ENCODE peak calls at places on chromosomes 12 and 14, in nine cellular contexts. E is myocyte; A is left lung; Z is Right ventricle myocardium superior; X is stimulated activated CD4-positive, alpha-beta T cell treated with anti-CD3 and anti-CD28 coated beads, Interleukin-15, amount 100 ng/mL, for 24 hours; D is HL-60; G is NCI-H774; K is HEK293T; T is EL. V is an unnamed sample.

GRCh38 chr12:118541945-118542344 is 165.6 kb downstream of the SUDS3 start:
- DNase-seq in E (no peak), A (no peak), Z (no peak), X (no peak), D (no peak), G (no peak), K (peak), T (no peak), V (no peak)

GRCh38 chr14:50560929-50561280 is 960 bp downstream of the ATL1 start:
- DNase-seq in E (peak), A (peak), Z (peak), X (peak), D (no peak), G (peak), K (peak), T (peak), V (peak)

GRCh38 chr12:65952737-65953209 is 128.5 kb downstream of the HMGA2 start:
- DNase-seq in E (no peak), A (no peak), Z (no peak), X (peak), D (no peak), G (no peak), K (no peak), T (peak), V (no peak)

GRCh38 chr12:8692573-8692972 is 5.2 kb upstream of the RIMKLB start:
- DNase-seq in E (peak), A (no peak), Z (no peak), X (no peak), D (no peak), G (peak), K (peak), T (no peak), V (no peak)

GRCh38 chr14:55005071-55005470 is 21.8 kb downstream of the WDHD1 start:
- DNase-seq in E (no peak), A (no peak), Z (no peak), X (no peak), D (no peak), G (no peak), K (no peak), T (peak), V (no peak)

GRCh38 chr12:52147983-52148540 is 43.8 kb downstream of the KRT80 start:
- DNase-seq in E (no peak), A (peak), Z (no peak), X (no peak), D (no peak), G (no peak), K (no peak), T (no peak), V (no peak)

GRCh38 chr12:79378496-79378895 is 312.3 kb downstream of the PAWR start:
- DNase-seq in E (peak), A (no peak), Z (no peak), X (no peak), D (no peak), G (no peak), K (no peak), T (peak), V (no peak)

GRCh38 chr12:19206493-19207077 is 77.1 kb downstream of the PLEKHA5 start:
- DNase-seq in E (no peak), A (no peak), Z (no peak), X (no peak), D (no peak), G (no peak), K (no peak), T (no peak), V (no peak)

GRCh38 chr14:73719791-73720190 is 5.6 kb upstream of the PNMA1 start:
- DNase-seq in E (no peak), A (no peak), Z (peak), X (no peak), D (no peak), G (no peak), K (no peak), T (no peak), V (no peak)

GRCh38 chr12:2263921-2264320 is 211.1 kb downstream of the CACNA1C start:
- DNase-seq in E (no peak), A (no peak), Z (no peak), X (no peak), D (no peak), G (no peak), K (no peak), T (no peak), V (no peak)

GRCh38 chr12:45989857-45990467 is 412 bp downstream of the SCAF11 start:
- DNase-seq in E (peak), A (peak), Z (peak), X (peak), D (no peak), G (peak), K (peak), T (peak), V (peak)

GRCh38 chr12:113766880-113767878 is 198.9 kb downstream of the RBM19 start:
- DNase-seq in E (peak), A (no peak), Z (no peak), X (no peak), D (no peak), G (no peak), K (no peak), T (peak), V (no peak)

GRCh38 chr12:40469736-40470135 is 222.5 kb upstream of the CNTN1 start:
- DNase-seq in E (peak), A (no peak), Z (no peak), X (no peak), D (no peak), G (no peak), K (no peak), T (no peak), V (no peak)

GRCh38 chr12:32964981-32965585 is 68.5 kb upstream of the PKP2 start:
- DNase-seq in E (no peak), A (no peak), Z (no peak), X (no peak), D (no peak), G (peak), K (no peak), T (no peak), V (no peak)

GRCh38 chr12:110844551-110845395 is 2.0 kb upstream of the CCDC63 start:
- DNase-seq in E (peak), A (no peak), Z (peak), X (no peak), D (no peak), G (no peak), K (no peak), T (no peak), V (no peak)

GRCh38 chr12:42749239-42749638 is 159.7 kb upstream of the PRICKLE1 start:
- DNase-seq in E (no peak), A (no peak), Z (no peak), X (no peak), D (no peak), G (no peak), K (no peak), T (no peak), V (no peak)

GRCh38 chr14:100589760-100590469 is 2.7 kb upstream of the BEGAIN start:
- DNase-seq in E (peak), A (no peak), Z (peak), X (no peak), D (no peak), G (no peak), K (no peak), T (no peak), V (no peak)

GRCh38 chr14:22515961-22516360 is 73.1 kb downstream of the DAD1 start:
- DNase-seq in E (no peak), A (no peak), Z (no peak), X (no peak), D (no peak), G (no peak), K (no peak), T (no peak), V (no peak)

GRCh38 chr12:12976366-12976765 is 23.7 kb downstream of the HEBP1 start:
- DNase-seq in E (peak), A (no peak), Z (no peak), X (no peak), D (no peak), G (no peak), K (no peak), T (peak), V (no peak)

GRCh38 chr12:642633-643477 is 20.4 kb downstream of the NINJ2 start:
- DNase-seq in E (peak), A (peak), Z (peak), X (peak), D (peak), G (peak), K (peak), T (peak), V (peak)

GRCh38 chr12:50039151-50039835 is 14.0 kb upstream of the RACGAP1 start:
- DNase-seq in E (peak), A (peak), Z (peak), X (peak), D (peak), G (peak), K (peak), T (peak), V (peak)

GRCh38 chr12:133010657-133011297 is 24.6 kb downstream of the ZNF26 start:
- DNase-seq in E (no peak), A (no peak), Z (no peak), X (no peak), D (no peak), G (no peak), K (no peak), T (no peak), V (no peak)

GRCh38 chr12:63845726-63846125 is 1.2 kb downstream of the SRGAP1 start:
- DNase-seq in E (peak), A (no peak), Z (no peak), X (no peak), D (no peak), G (no peak), K (no peak), T (peak), V (no peak)

GRCh38 chr12:94010307-94010706 is 138.1 kb upstream of the PLXNC1 start:
- DNase-seq in E (peak), A (no peak), Z (no peak), X (no peak), D (no peak), G (no peak), K (no peak), T (no peak), V (no peak)

GRCh38 chr12:6644903-6645302 is 2.3 kb downstream of the ACRBP start:
- DNase-seq in E (no peak), A (no peak), Z (peak), X (no peak), D (no peak), G (no peak), K (no peak), T (no peak), V (peak)

GRCh38 chr12:62256408-62257079 is 3.7 kb upstream of the USP15 start:
- DNase-seq in E (no peak), A (no peak), Z (no peak), X (peak), D (peak), G (peak), K (no peak), T (no peak), V (no peak)

GRCh38 chr14:50036211-50036610 is 80.2 kb downstream of the VCPKMT start:
- DNase-seq in E (no peak), A (no peak), Z (no peak), X (no peak), D (no peak), G (no peak), K (no peak), T (no peak), V (no peak)

GRCh38 chr12:6167327-6168280 is 32.6 kb upstream of the CD9 start:
- DNase-seq in E (peak), A (peak), Z (peak), X (peak), D (peak), G (no peak), K (no peak), T (peak), V (no peak)

GRCh38 chr12:71415336-71416231 is 24.0 kb upstream of the LGR5 start:
- DNase-seq in E (peak), A (no peak), Z (no peak), X (peak), D (peak), G (peak), K (peak), T (peak), V (peak)

GRCh38 chr12:132315507-132315906 is 13.9 kb downstream of the GALNT9 start:
- DNase-seq in E (no peak), A (peak), Z (peak), X (no peak), D (no peak), G (no peak), K (no peak), T (no peak), V (no peak)

GRCh38 chr12:6437586-6437985 is 7.2 kb upstream of the CD27 start:
- DNase-seq in E (no peak), A (no peak), Z (no peak), X (no peak), D (no peak), G (no peak), K (no peak), T (no peak), V (no peak)

GRCh38 chr12:70854871-70855578 is 65.5 kb downstream of the PTPRR start:
- DNase-seq in E (peak), A (no peak), Z (no peak), X (no peak), D (no peak), G (no peak), K (no peak), T (no peak), V (no peak)

GRCh38 chr14:34368115-34368970 is 93.7 kb downstream of the SPTSSA start:
- DNase-seq in E (no peak), A (no peak), Z (no peak), X (no peak), D (peak), G (no peak), K (no peak), T (peak), V (no peak)

GRCh38 chr12:130493951-130494350 is 156.3 kb downstream of the PIWIL1 start:
- DNase-seq in E (no peak), A (no peak), Z (no peak), X (no peak), D (no peak), G (no peak), K (no peak), T (no peak), V (no peak)

GRCh38 chr12:109020750-109021380 is at the start of gene SVOP:
- DNase-seq in E (peak), A (peak), Z (peak), X (peak), D (peak), G (peak), K (peak), T (peak), V (peak)

GRCh38 chr14:42437809-42438208 is 831.1 kb downstream of the LRFN5 start:
- DNase-seq in E (no peak), A (no peak), Z (no peak), X (no peak), D (no peak), G (no peak), K (no peak), T (no peak), V (no peak)